ENCODE peak calls at places on chromosomes 5 and 9, in six cellular contexts. L is OCI-LY7, E is cardiac fibroblast, X is progenitor cell of endocrine pancreas, G is bronchial epithelial cell, H is fibroblast of pulmonary artery. T is an unnamed sample.

GRCh38 chr5:139457653-139458306 is 4.8 kb downstream of the ECSCR start:
- DNase-seq in L (no peak), E (no peak), X (no peak), G (no peak), H (no peak), T (no peak)

GRCh38 chr9:126676685-126677143 is 63.0 kb downstream of the LMX1B start:
- DNase-seq in L (no peak), E (no peak), X (no peak), G (no peak), H (no peak), T (peak)

GRCh38 chr5:179890751-179891682 is 16.7 kb downstream of the TBC1D9B start:
- DNase-seq in L (no peak), E (no peak), X (no peak), G (no peak), H (no peak), T (no peak)

GRCh38 chr5:135539430-135540005 is 3.8 kb upstream of the NEUROG1 start:
- DNase-seq in L (no peak), E (no peak), X (no peak), G (no peak), H (no peak), T (no peak)

GRCh38 chr9:130236436-130236985 is 29.0 kb upstream of the HMCN2 start:
- DNase-seq in L (no peak), E (no peak), X (no peak), G (no peak), H (no peak), T (no peak)

GRCh38 chr5:1405539-1406530 is 39.4 kb downstream of the SLC6A3 start:
- DNase-seq in L (no peak), E (no peak), X (no peak), G (no peak), H (no peak), T (peak)

GRCh38 chr5:68652507-68652906 is 437.0 kb downstream of the PIK3R1 start:
- DNase-seq in L (no peak), E (peak), X (no peak), G (peak), H (peak), T (no peak)

GRCh38 chr5:57493034-57493433 is 10.4 kb upstream of the ACTBL2 start:
- DNase-seq in L (no peak), E (peak), X (no peak), G (no peak), H (peak), T (no peak)

GRCh38 chr9:134735441-134736175 is 94.0 kb downstream of the COL5A1 start:
- DNase-seq in L (no peak), E (no peak), X (no peak), G (no peak), H (no peak), T (no peak)

GRCh38 chr9:89696780-89697179 is 92.0 kb downstream of the GADD45G start:
- DNase-seq in L (no peak), E (no peak), X (no peak), G (no peak), H (no peak), T (no peak)

GRCh38 chr5:176533894-176534611 is 3.1 kb downstream of the RNF44 start:
- DNase-seq in L (peak), E (peak), X (no peak), G (peak), H (no peak), T (no peak)

GRCh38 chr5:151051066-151051930 is 29.5 kb downstream of the TNIP1 start:
- DNase-seq in L (peak), E (peak), X (peak), G (peak), H (peak), T (peak)

GRCh38 chr5:157575096-157575872 is at the start of gene ADAM19:
- DNase-seq in L (peak), E (peak), X (peak), G (no peak), H (peak), T (peak)

GRCh38 chr5:52727568-52727967 is 60.1 kb upstream of the ITGA1 start:
- DNase-seq in L (no peak), E (peak), X (no peak), G (peak), H (peak), T (no peak)

GRCh38 chr5:6161257-6161656 is 217.1 kb downstream of the MED10 start:
- DNase-seq in L (no peak), E (no peak), X (no peak), G (no peak), H (no peak), T (no peak)

GRCh38 chr5:141657937-141658545 is 6.8 kb upstream of the FCHSD1 start:
- DNase-seq in L (no peak), E (peak), X (no peak), G (peak), H (peak), T (no peak)

GRCh38 chr9:118331622-118332045 is 627.4 kb downstream of the TLR4 start:
- DNase-seq in L (no peak), E (peak), X (no peak), G (peak), H (peak), T (no peak)

GRCh38 chr9:122180633-122181032 is 20.9 kb downstream of the MORN5 start:
- DNase-seq in L (no peak), E (peak), X (no peak), G (peak), H (peak), T (no peak)

GRCh38 chr5:108345541-108346171 is 36.2 kb downstream of the FBXL17 start:
- DNase-seq in L (peak), E (peak), X (no peak), G (peak), H (peak), T (no peak)

GRCh38 chr9:36189978-36190377 is 743 bp upstream of the CLTA start:
- DNase-seq in L (peak), E (peak), X (no peak), G (no peak), H (no peak), T (no peak)

GRCh38 chr9:83154821-83155220 is 91.9 kb upstream of the RASEF start:
- DNase-seq in L (no peak), E (peak), X (no peak), G (peak), H (no peak), T (no peak)

GRCh38 chr9:134050726-134051125 is 17.1 kb downstream of the BRD3 start:
- DNase-seq in L (no peak), E (no peak), X (no peak), G (no peak), H (no peak), T (no peak)

GRCh38 chr5:37604290-37604689 is 225.2 kb downstream of the WDR70 start:
- DNase-seq in L (no peak), E (no peak), X (no peak), G (no peak), H (no peak), T (no peak)

GRCh38 chr5:57725628-57726504 is 243.3 kb upstream of the ACTBL2 start:
- DNase-seq in L (no peak), E (no peak), X (no peak), G (no peak), H (no peak), T (no peak)

GRCh38 chr5:74956278-74956677 is 90.1 kb upstream of the FAM169A start:
- DNase-seq in L (no peak), E (no peak), X (no peak), G (peak), H (no peak), T (no peak)

GRCh38 chr5:180470966-180471582 is 23.1 kb upstream of the CNOT6 start:
- DNase-seq in L (peak), E (peak), X (peak), G (peak), H (peak), T (peak)

GRCh38 chr9:128374221-128374675 is 3.1 kb downstream of the URM1 start:
- DNase-seq in L (no peak), E (no peak), X (no peak), G (no peak), H (no peak), T (no peak)

GRCh38 chr9:133701321-133701980 is 36.7 kb downstream of the SARDH start:
- DNase-seq in L (peak), E (no peak), X (no peak), G (no peak), H (no peak), T (peak)

GRCh38 chr5:111635151-111635945 is 121.6 kb downstream of the NREP start:
- DNase-seq in L (no peak), E (peak), X (no peak), G (no peak), H (peak), T (no peak)

GRCh38 chr5:50767588-50767987 is 101.2 kb downstream of the PARP8 start:
- DNase-seq in L (no peak), E (peak), X (no peak), G (no peak), H (peak), T (no peak)

GRCh38 chr5:156411131-156411727 is 84.3 kb downstream of the SGCD start:
- DNase-seq in L (no peak), E (no peak), X (no peak), G (peak), H (peak), T (no peak)

GRCh38 chr9:16653491-16654407 is 216.7 kb downstream of the BNC2 start:
- DNase-seq in L (no peak), E (peak), X (no peak), G (no peak), H (peak), T (peak)

GRCh38 chr5:76391014-76391413 is 12.1 kb upstream of the IQGAP2 start:
- DNase-seq in L (no peak), E (no peak), X (no peak), G (no peak), H (no peak), T (no peak)

GRCh38 chr9:110536802-110537201 is 42.7 kb downstream of the SVEP1 start:
- DNase-seq in L (no peak), E (peak), X (no peak), G (no peak), H (peak), T (no peak)

DNA sequence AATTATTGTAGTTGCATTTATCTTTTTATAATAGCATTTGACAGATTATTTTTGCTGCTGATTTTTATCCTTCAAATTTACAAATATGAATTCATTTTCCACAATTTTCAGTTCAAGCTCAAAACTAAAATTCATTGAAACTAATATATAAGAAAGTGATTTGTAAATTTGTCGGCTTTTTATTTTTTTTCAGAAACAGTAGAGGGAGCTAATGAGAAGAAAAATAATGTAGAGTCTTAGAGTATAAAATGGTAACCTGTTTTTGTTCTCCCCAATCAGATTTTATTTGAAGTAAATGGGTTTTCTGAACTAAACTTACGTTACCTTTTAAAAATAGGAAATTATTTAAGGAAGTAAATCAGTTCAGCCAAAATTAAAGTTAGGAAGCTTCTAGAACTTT is 19.2 kb downstream of the PRRC1 start:
- DNase-seq in L (peak), E (peak), X (no peak), G (peak), H (peak), T (no peak)
- TF ChIP-seq CTCF in L (peak), E (peak), X (peak), G (peak), H (peak), T (peak)

GRCh38 chr5:132072070-132072469 is 1.5 kb upstream of the CSF2 start:
- DNase-seq in L (no peak), E (no peak), X (no peak), G (no peak), H (no peak), T (no peak)
- TF ChIP-seq CTCF in L (no peak), E (no peak), X (no peak), G (no peak), H (no peak), T (no peak)

GRCh38 chr5:146039420-146039819 is 66.0 kb downstream of the PLAC8L1 start:
- DNase-seq in L (no peak), E (no peak), X (no peak), G (no peak), H (no peak), T (no peak)

GRCh38 chr5:146040559-146040958 is 64.8 kb downstream of the PLAC8L1 start:
- DNase-seq in L (no peak), E (no peak), X (no peak), G (no peak), H (peak), T (no peak)

GRCh38 chr5:146042628-146043279 is 62.6 kb downstream of the PLAC8L1 start:
- DNase-seq in L (no peak), E (peak), X (no peak), G (peak), H (peak), T (no peak)

GRCh38 chr5:146043722-146044121 is 61.7 kb downstream of the PLAC8L1 start:
- DNase-seq in L (no peak), E (no peak), X (no peak), G (no peak), H (no peak), T (no peak)

GRCh38 chr5:146041180-146041789 is 64.1 kb downstream of the PLAC8L1 start:
- DNase-seq in L (no peak), E (peak), X (no peak), G (peak), H (peak), T (no peak)
- TF ChIP-seq CTCF in L (peak), E (peak), X (peak), G (peak), H (peak), T (peak)

GRCh38 chr5:132008163-132008473 is 3.3 kb downstream of the ACSL6 start:
- DNase-seq in L (no peak), E (no peak), X (no peak), G (peak), H (no peak), T (no peak)
- TF ChIP-seq CTCF in L (peak), E (no peak), X (no peak), G (no peak), H (no peak), T (peak)